ENCODE peak calls at places on chromosomes 6 and 20, in nine cellular contexts. D is mammary epithelial cell, F is DND-41, S is neural progenitor cell, P is HCT116, Z is HepG2, A is IMR-90, C is mesenchymal stem cell, I is astrocyte. K is an unnamed sample.
A peak's percentile ranks its signal among the peaks of the same experiment; 100 is the strongest.

GRCh38 chr20:14890713-14891112 is 553.3 kb upstream of the FLRT3 start:
- DNase-seq in D (no peak), F (no peak), S (no peak), P (no peak), Z (no peak), A (no peak), C (no peak), I (no peak), K (no peak)

GRCh38 chr6:107665386-107665785 is 158.7 kb downstream of the SCML4 start:
- DNase-seq in D (no peak), F (no peak), S (no peak), P (no peak), Z (no peak), A (peak; percentile 74), C (peak; percentile 48), I (peak; percentile 70), K (no peak)

GRCh38 chr6:129844118-129844891 is 16.8 kb downstream of the TMEM244 start:
- DNase-seq in D (peak; percentile 71), F (no peak), S (peak; percentile 33), P (peak; percentile 60), Z (no peak), A (peak; percentile 89), C (peak; percentile 66), I (peak; percentile 78), K (peak; percentile 17)

GRCh38 chr20:24485981-24486380 is 16.6 kb downstream of the SYNDIG1 start:
- DNase-seq in D (no peak), F (no peak), S (no peak), P (no peak), Z (no peak), A (no peak), C (no peak), I (no peak), K (no peak)

GRCh38 chr6:50147371-50147770 is 97.6 kb upstream of the DEFB112 start:
- DNase-seq in D (peak; percentile 16), F (no peak), S (no peak), P (no peak), Z (no peak), A (peak; percentile 37), C (no peak), I (no peak), K (no peak)

GRCh38 chr6:53671111-53671510 is 5.6 kb upstream of the KLHL31 start:
- DNase-seq in D (no peak), F (no peak), S (no peak), P (no peak), Z (no peak), A (peak; percentile 15), C (peak; percentile 29), I (peak; percentile 79), K (no peak)

GRCh38 chr6:149843051-149843633 is 21.0 kb downstream of the LRP11 start:
- DNase-seq in D (no peak), F (no peak), S (no peak), P (no peak), Z (no peak), A (no peak), C (no peak), I (no peak), K (no peak)

GRCh38 chr6:150119256-150119655 is 23.6 kb upstream of the PPP1R14C start:
- DNase-seq in D (no peak), F (peak; percentile 9), S (no peak), P (no peak), Z (no peak), A (no peak), C (no peak), I (peak; percentile 10), K (no peak)

GRCh38 chr20:25398363-25399037 is 7.9 kb upstream of the ABHD12 start:
- DNase-seq in D (no peak), F (no peak), S (no peak), P (no peak), Z (peak; percentile 34), A (no peak), C (peak; percentile 42), I (no peak), K (no peak)

GRCh38 chr6:85005494-85005893 is 241.1 kb upstream of the TBX18 start:
- DNase-seq in D (no peak), F (no peak), S (no peak), P (no peak), Z (no peak), A (no peak), C (no peak), I (no peak), K (no peak)

GRCh38 chr6:119317007-119317406 is 32.6 kb downstream of the MAN1A1 start:
- DNase-seq in D (no peak), F (no peak), S (no peak), P (no peak), Z (no peak), A (no peak), C (no peak), I (no peak), K (no peak)

GRCh38 chr6:34099878-34100277 is 46.0 kb downstream of the GRM4 start:
- DNase-seq in D (no peak), F (no peak), S (no peak), P (no peak), Z (no peak), A (no peak), C (no peak), I (no peak), K (no peak)

GRCh38 chr6:47944846-47945245 is 163.0 kb downstream of the OPN5 start:
- DNase-seq in D (no peak), F (no peak), S (no peak), P (no peak), Z (no peak), A (no peak), C (no peak), I (no peak), K (no peak)
- H3K9ac ChIP-seq in D (no peak overlapping the region), F (no peak overlapping the region), S (no peak overlapping the region), P (no peak overlapping the region), Z (no peak overlapping the region), A (no peak overlapping the region), C (no peak overlapping the region), I (no peak overlapping the region), K (no peak overlapping the region)

GRCh38 chr6:166901626-166902025 is 54.7 kb downstream of the RNASET2 start:
- DNase-seq in D (no peak), F (no peak), S (no peak), P (no peak), Z (no peak), A (no peak), C (no peak), I (no peak), K (no peak)
- H3K9ac ChIP-seq in D (no peak overlapping the region), F (no peak overlapping the region), S (no peak overlapping the region), P (no peak overlapping the region), Z (no peak overlapping the region), A (no peak overlapping the region), C (no peak overlapping the region), I (no peak overlapping the region), K (peak overlapping the region; percentile 65)

DNA sequence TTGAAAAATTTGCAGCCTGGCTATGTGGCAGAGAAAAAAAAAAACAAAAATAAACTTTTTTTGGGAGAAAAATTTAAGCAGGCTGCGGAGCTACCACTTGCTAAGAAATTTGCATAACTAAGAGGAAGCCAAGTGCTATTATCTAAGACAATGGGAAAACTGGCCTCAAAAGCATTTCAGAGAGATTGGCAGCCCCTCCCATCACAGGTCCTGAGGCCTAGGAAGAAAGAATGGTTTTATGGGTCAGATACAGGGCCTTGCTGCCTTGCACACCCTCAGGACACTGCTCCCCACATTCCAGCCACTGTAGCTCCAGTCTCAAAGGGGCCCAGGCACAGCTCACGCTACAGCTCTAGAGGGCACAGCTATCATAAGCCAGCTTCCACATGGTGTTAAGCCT is 777.9 kb downstream of the TENT5A start:
- DNase-seq in D (no peak), F (no peak), S (peak; percentile 10), P (no peak), Z (no peak), A (no peak), C (no peak), I (no peak), K (no peak)
- H3K9ac ChIP-seq in D (no peak overlapping the region), F (no peak overlapping the region), S (no peak overlapping the region), P (no peak overlapping the region), Z (no peak overlapping the region), A (no peak overlapping the region), C (no peak overlapping the region), I (no peak overlapping the region), K (no peak overlapping the region)

GRCh38 chr6:170222498-170223471 is 68.1 kb downstream of the DLL1 start:
- DNase-seq in D (peak; percentile 29), F (no peak), S (peak; percentile 50), P (no peak), Z (no peak), A (no peak), C (no peak), I (peak; percentile 53), K (no peak)

GRCh38 chr6:170221753-170222400 is 69.0 kb downstream of the DLL1 start:
- DNase-seq in D (no peak), F (no peak), S (no peak), P (no peak), Z (no peak), A (no peak), C (no peak), I (no peak), K (no peak)

GRCh38 chr6:170224694-170225660 is 65.9 kb downstream of the DLL1 start:
- DNase-seq in D (peak; percentile 98), F (no peak), S (peak; percentile 45), P (no peak), Z (no peak), A (peak; percentile 44), C (peak; percentile 10), I (peak; percentile 72), K (no peak)

GRCh38 chr6:170223718-170224693 is 66.9 kb downstream of the DLL1 start:
- DNase-seq in D (no peak), F (no peak), S (no peak), P (no peak), Z (no peak), A (no peak), C (no peak), I (no peak), K (no peak)

DNA sequence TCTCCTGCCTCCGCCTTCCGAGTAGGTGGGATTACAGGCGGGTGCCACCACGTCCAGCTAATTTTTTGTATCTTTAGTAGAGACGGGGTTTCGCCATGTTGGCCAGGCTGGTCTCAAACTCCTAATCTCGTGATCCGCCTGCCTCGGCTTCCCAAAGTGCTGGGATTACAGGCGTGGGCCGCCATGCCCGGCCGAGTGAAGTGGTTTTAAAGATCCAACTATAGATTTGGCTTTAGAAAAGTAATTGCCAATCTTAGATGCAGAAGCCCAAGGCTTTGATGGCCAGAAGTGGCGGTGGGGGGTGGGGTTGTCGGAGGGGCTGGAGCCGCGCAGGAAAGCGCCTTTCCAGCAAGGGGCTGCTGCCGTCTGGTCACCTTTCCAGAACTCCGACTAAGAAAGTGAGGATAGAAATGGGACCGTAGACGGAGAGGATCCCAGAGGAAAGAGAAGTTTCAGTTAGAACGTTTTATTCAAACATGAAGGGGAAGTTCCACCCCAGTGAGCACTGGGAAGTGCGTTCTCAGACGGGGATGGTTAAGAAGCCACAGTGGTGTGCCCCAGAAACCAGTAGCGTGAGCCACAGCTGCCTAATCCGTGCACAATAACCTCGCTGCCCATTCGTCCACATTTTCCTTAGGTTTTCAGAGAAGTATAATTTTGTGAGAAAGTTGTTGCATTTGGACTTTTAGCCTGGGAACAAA is 69.7 kb downstream of the DLL1 start:
- DNase-seq in D (no peak), F (no peak), S (no peak), P (no peak), Z (no peak), A (no peak), C (no peak), I (no peak), K (no peak)
- H3K9ac ChIP-seq in D (no peak overlapping the region), F (no peak overlapping the region), S (no peak overlapping the region), P (no peak overlapping the region), Z (no peak overlapping the region), A (no peak overlapping the region), C (no peak overlapping the region), I (no peak overlapping the region), K (no peak overlapping the region)